ENCODE peak calls at places on chromosomes 7 and 10, in five cellular contexts. One of them, this sample, is unnamed. For H3K4me1, H3K9me3 and H3K27me3, the result is how much of the 10 kb centered on the place peaks cover.

GRCh38 chr10:9547921-9548904 is 1469.5 kb upstream of the CELF2 start:
- DNase-seq in PC-3: no peak
- DNase-seq in DND-41: no peak
- DNase-seq in cardiac muscle cell: no peak
- DNase-seq in neuronal stem cell: no peak
- DNase-seq in this sample: no peak

GRCh38 chr7:114653391-114654088 is 238.9 kb downstream of the FOXP2 start:
- DNase-seq in PC-3: peak
- DNase-seq in cardiac muscle cell: peak
- DNase-seq in DND-41: no peak
- DNase-seq in neuronal stem cell: no peak
- DNase-seq in this sample: no peak

GRCh38 chr7:41869091-41869490 is 166.2 kb upstream of the INHBA start:
- DNase-seq in neuronal stem cell: no peak
- DNase-seq in PC-3: peak
- DNase-seq in DND-41: no peak
- DNase-seq in cardiac muscle cell: no peak
- DNase-seq in this sample: no peak

GRCh38 chr10:132690821-132691610 is 94.9 kb downstream of the NKX6-2 start:
- DNase-seq in PC-3: no peak
- DNase-seq in cardiac muscle cell: no peak
- DNase-seq in DND-41: no peak
- DNase-seq in neuronal stem cell: no peak
- DNase-seq in this sample: no peak

GRCh38 chr7:136687693-136688322 is 180.6 kb upstream of the CHRM2 start:
- DNase-seq in cardiac muscle cell: no peak
- DNase-seq in PC-3: peak
- DNase-seq in DND-41: peak
- DNase-seq in neuronal stem cell: peak
- DNase-seq in this sample: no peak

GRCh38 chr7:53542164-53542563 is 506.7 kb downstream of the POM121L12 start:
- DNase-seq in neuronal stem cell: no peak
- DNase-seq in DND-41: no peak
- DNase-seq in PC-3: no peak
- DNase-seq in cardiac muscle cell: no peak
- DNase-seq in this sample: no peak

GRCh38 chr10:69421611-69422308 is 5.0 kb upstream of the TACR2 start:
- DNase-seq in cardiac muscle cell: no peak
- DNase-seq in neuronal stem cell: no peak
- DNase-seq in PC-3: no peak
- DNase-seq in DND-41: no peak
- DNase-seq in this sample: peak

GRCh38 chr10:12605580-12606405 is 256.4 kb downstream of the CAMK1D start:
- DNase-seq in cardiac muscle cell: no peak
- DNase-seq in neuronal stem cell: no peak
- DNase-seq in PC-3: peak
- DNase-seq in DND-41: peak
- DNase-seq in this sample: peak

GRCh38 chr10:128125416-128125943 is 743 bp downstream of the MKI67 start:
- DNase-seq in neuronal stem cell: no peak
- DNase-seq in PC-3: peak
- DNase-seq in cardiac muscle cell: no peak
- DNase-seq in DND-41: peak
- DNase-seq in this sample: no peak

GRCh38 chr10:42973870-42974692 is 102.8 kb upstream of the RET start:
- DNase-seq in PC-3: no peak
- DNase-seq in cardiac muscle cell: no peak
- DNase-seq in neuronal stem cell: no peak
- DNase-seq in DND-41: no peak
- DNase-seq in this sample: peak

GRCh38 chr10:34522542-34522941 is 292.6 kb downstream of the PARD3 start:
- DNase-seq in cardiac muscle cell: peak
- DNase-seq in DND-41: no peak
- DNase-seq in PC-3: peak
- DNase-seq in neuronal stem cell: no peak
- DNase-seq in this sample: no peak

GRCh38 chr7:25009271-25009670 is 29.3 kb upstream of the OSBPL3 start:
- DNase-seq in DND-41: no peak
- DNase-seq in PC-3: peak
- DNase-seq in neuronal stem cell: no peak
- DNase-seq in cardiac muscle cell: no peak
- DNase-seq in this sample: no peak

GRCh38 chr7:11486271-11486670 is 345.7 kb downstream of the THSD7A start:
- DNase-seq in cardiac muscle cell: no peak
- DNase-seq in neuronal stem cell: no peak
- DNase-seq in PC-3: peak
- DNase-seq in DND-41: no peak
- DNase-seq in this sample: no peak

GRCh38 chr10:131943021-131943814 is 38.5 kb downstream of the BNIP3 start:
- DNase-seq in cardiac muscle cell: peak
- DNase-seq in neuronal stem cell: no peak
- DNase-seq in DND-41: no peak
- DNase-seq in PC-3: peak
- DNase-seq in this sample: no peak

GRCh38 chr7:136925049-136925448 is 56.6 kb downstream of the CHRM2 start:
- DNase-seq in cardiac muscle cell: no peak
- DNase-seq in PC-3: no peak
- DNase-seq in neuronal stem cell: no peak
- DNase-seq in DND-41: no peak
- DNase-seq in this sample: no peak

GRCh38 chr10:64397125-64397524 is 875.9 kb downstream of the REEP3 start:
- DNase-seq in PC-3: no peak
- DNase-seq in neuronal stem cell: no peak
- DNase-seq in cardiac muscle cell: no peak
- DNase-seq in DND-41: no peak
- DNase-seq in this sample: no peak

GRCh38 chr7:44713141-44713540 is 35.5 kb upstream of the ZMIZ2 start:
- DNase-seq in PC-3: no peak
- DNase-seq in DND-41: no peak
- DNase-seq in cardiac muscle cell: no peak
- DNase-seq in neuronal stem cell: no peak
- DNase-seq in this sample: no peak
- H3K4me1 ChIP-seq in PC-3: under half
- H3K4me1 ChIP-seq in DND-41: under half
- H3K4me1 ChIP-seq in cardiac muscle cell: under half
- H3K4me1 ChIP-seq in neuronal stem cell: under half
- H3K4me1 ChIP-seq in this sample: under half

DNA sequence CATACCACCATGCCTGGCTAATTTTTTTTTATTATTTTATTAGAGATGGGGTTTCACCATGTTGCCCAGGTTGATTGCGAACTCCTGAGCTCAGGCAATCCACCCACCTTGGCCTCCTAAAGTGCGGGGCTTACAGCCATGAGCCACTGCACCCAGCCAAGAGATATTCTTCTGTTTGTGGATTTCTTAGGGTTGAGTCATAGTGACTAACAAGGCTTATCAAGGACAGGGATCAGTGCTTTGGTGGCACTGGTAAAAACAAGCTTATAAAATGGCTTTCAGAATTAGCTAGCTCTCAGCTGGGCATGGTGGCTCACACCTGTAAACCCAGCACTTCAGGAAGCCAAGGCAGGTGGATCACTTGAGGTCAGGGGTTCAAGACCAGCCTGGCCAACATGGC is 122.4 kb downstream of the ZNF248 start:
- DNase-seq in cardiac muscle cell: no peak
- DNase-seq in DND-41: no peak
- DNase-seq in neuronal stem cell: no peak
- DNase-seq in PC-3: peak
- DNase-seq in this sample: no peak
- H3K9me3 ChIP-seq in cardiac muscle cell: under half
- H3K9me3 ChIP-seq in DND-41: under half
- H3K9me3 ChIP-seq in neuronal stem cell: under half
- H3K9me3 ChIP-seq in PC-3: under half
- H3K9me3 ChIP-seq in this sample: under half

GRCh38 chr10:101287183-101287830 is 58.0 kb upstream of the LBX1 start:
- DNase-seq in DND-41: no peak
- DNase-seq in PC-3: no peak
- DNase-seq in neuronal stem cell: no peak
- DNase-seq in cardiac muscle cell: no peak
- DNase-seq in this sample: no peak

GRCh38 chr10:101287922-101288638 is 58.8 kb upstream of the LBX1 start:
- DNase-seq in PC-3: peak
- DNase-seq in neuronal stem cell: no peak
- DNase-seq in cardiac muscle cell: peak
- DNase-seq in DND-41: peak
- DNase-seq in this sample: no peak

GRCh38 chr10:101290415-101290814 is 61.2 kb upstream of the LBX1 start:
- DNase-seq in DND-41: no peak
- DNase-seq in PC-3: no peak
- DNase-seq in neuronal stem cell: no peak
- DNase-seq in cardiac muscle cell: no peak
- DNase-seq in this sample: no peak

GRCh38 chr10:101291254-101292193 is 62.3 kb upstream of the LBX1 start:
- DNase-seq in cardiac muscle cell: peak
- DNase-seq in DND-41: no peak
- DNase-seq in neuronal stem cell: no peak
- DNase-seq in PC-3: peak
- DNase-seq in this sample: no peak

DNA sequence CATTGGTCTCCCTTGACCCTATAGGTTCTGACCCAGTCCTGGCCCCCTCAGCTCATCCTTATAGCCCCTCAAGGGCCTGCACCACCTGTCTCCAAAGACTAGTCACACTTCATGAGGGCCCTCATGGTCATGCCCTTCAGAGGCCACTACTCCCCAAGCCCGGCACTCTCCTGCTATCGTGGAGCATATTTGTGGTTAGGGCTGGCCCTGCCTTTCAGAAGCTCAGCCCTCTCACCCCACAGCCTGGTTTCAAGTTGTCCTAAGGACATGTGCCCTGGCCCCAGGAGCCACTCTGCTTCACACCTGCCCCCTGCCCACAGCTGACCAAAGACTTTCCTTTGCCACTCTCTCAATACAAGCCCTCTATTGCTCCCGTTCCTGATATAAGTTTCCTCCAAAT is 60.3 kb upstream of the LBX1 start:
- DNase-seq in DND-41: no peak
- DNase-seq in PC-3: no peak
- DNase-seq in neuronal stem cell: no peak
- DNase-seq in cardiac muscle cell: no peak
- DNase-seq in this sample: no peak
- H3K27me3 ChIP-seq in DND-41: under half
- H3K27me3 ChIP-seq in PC-3: under half
- H3K27me3 ChIP-seq in neuronal stem cell: under half
- H3K27me3 ChIP-seq in cardiac muscle cell: half or more
- H3K27me3 ChIP-seq in this sample: under half

GRCh38 chr10:87763086-87763861 is 54.8 kb downstream of the ATAD1 start:
- DNase-seq in cardiac muscle cell: no peak
- DNase-seq in PC-3: no peak
- DNase-seq in neuronal stem cell: no peak
- DNase-seq in DND-41: no peak
- DNase-seq in this sample: no peak

GRCh38 chr10:87765666-87766376 is 52.2 kb downstream of the ATAD1 start:
- DNase-seq in cardiac muscle cell: no peak
- DNase-seq in PC-3: no peak
- DNase-seq in neuronal stem cell: no peak
- DNase-seq in DND-41: no peak
- DNase-seq in this sample: no peak

GRCh38 chr10:87767253-87767652 is 50.8 kb downstream of the ATAD1 start:
- DNase-seq in cardiac muscle cell: no peak
- DNase-seq in PC-3: peak
- DNase-seq in neuronal stem cell: no peak
- DNase-seq in DND-41: no peak
- DNase-seq in this sample: no peak

GRCh38 chr10:87761892-87762291 is 56.1 kb downstream of the ATAD1 start:
- DNase-seq in cardiac muscle cell: no peak
- DNase-seq in DND-41: no peak
- DNase-seq in PC-3: peak
- DNase-seq in neuronal stem cell: no peak
- DNase-seq in this sample: no peak

GRCh38 chr10:87764072-87764934 is 53.7 kb downstream of the ATAD1 start:
- DNase-seq in neuronal stem cell: no peak
- DNase-seq in PC-3: no peak
- DNase-seq in cardiac muscle cell: no peak
- DNase-seq in DND-41: no peak
- DNase-seq in this sample: no peak
- H3K4me1 ChIP-seq in neuronal stem cell: under half
- H3K4me1 ChIP-seq in PC-3: under half
- H3K4me1 ChIP-seq in cardiac muscle cell: under half
- H3K4me1 ChIP-seq in DND-41: under half
- H3K4me1 ChIP-seq in this sample: under half

DNA sequence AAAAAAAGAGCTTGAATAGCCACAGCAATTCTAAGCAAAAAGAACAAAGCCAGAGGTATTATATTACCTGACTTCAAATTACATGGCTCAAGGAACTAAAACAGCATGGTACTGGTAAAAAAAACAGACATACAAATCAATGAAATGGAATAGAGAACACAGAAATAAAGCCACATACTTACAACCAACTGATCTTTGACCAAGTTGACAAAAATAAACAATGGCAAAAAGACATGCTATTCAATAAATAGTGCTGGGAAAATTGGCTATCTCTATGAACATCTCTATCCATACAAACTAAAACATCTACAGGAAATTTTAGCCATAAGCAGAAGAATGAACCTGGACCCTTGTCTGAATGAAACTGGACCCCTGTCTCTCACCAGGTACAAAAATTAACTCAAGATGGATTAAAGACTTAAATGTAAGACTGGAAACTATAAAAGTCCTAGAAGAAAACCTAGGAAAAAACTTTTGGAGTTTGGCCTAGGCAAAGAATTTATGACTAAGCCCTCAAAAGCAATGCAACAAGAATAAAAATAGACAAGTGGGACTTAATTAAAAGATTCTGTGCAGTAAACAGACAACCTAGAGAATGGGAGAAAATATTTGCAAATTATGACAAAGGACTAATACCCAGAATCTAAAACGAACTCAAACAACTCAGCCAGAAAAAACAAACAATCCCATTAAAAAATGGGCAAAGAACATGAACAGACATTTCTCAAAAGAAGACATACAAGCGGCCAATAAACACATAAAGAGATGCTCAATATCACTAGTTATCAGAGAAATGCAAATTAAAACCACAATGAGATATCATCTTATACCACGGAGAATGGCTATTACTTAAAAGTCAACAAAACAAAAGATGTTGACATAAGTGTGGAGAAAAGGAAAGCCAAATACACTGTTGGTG is 72.8 kb upstream of the DDC start:
- DNase-seq in DND-41: no peak
- DNase-seq in neuronal stem cell: no peak
- DNase-seq in cardiac muscle cell: no peak
- DNase-seq in PC-3: no peak
- DNase-seq in this sample: no peak
- H3K9me3 ChIP-seq in DND-41: under half
- H3K9me3 ChIP-seq in neuronal stem cell: under half
- H3K9me3 ChIP-seq in cardiac muscle cell: under half
- H3K9me3 ChIP-seq in PC-3: under half
- H3K9me3 ChIP-seq in this sample: under half

This sample was measured in right atrium auricular region.